ENCODE peak calls at places on chromosomes 5 and 9, in four cellular contexts. S, H, D and P are unnamed samples.

GRCh38 chr9:113578877-113579269 is 115.3 kb downstream of the RGS3 start:
- DNase-seq in S (no peak), H (peak), D (no peak), P (peak)

GRCh38 chr5:89374144-89374784 is 491.3 kb upstream of the MEF2C start:
- DNase-seq in S (no peak), H (no peak), D (no peak), P (no peak)

GRCh38 chr9:90027296-90027790 is 422.5 kb downstream of the GADD45G start:
- DNase-seq in S (no peak), H (no peak), D (no peak), P (no peak)

GRCh38 chr9:82105729-82106128 is 117.2 kb downstream of the SPATA31D1 start:
- DNase-seq in S (no peak), H (no peak), D (peak), P (no peak)

GRCh38 chr9:37486616-37487544 is 1.1 kb downstream of the POLR1E start:
- DNase-seq in S (no peak), H (no peak), D (no peak), P (no peak)

GRCh38 chr5:78420548-78420947 is 60.1 kb downstream of the SCAMP1 start:
- DNase-seq in S (no peak), H (no peak), D (no peak), P (no peak)

GRCh38 chr9:504921-505821 is 290.5 kb downstream of the DOCK8 start:
- DNase-seq in S (peak), H (no peak), D (peak), P (no peak)

GRCh38 chr9:26012797-26013594 is 334.8 kb upstream of the TUSC1 start:
- DNase-seq in S (no peak), H (no peak), D (no peak), P (no peak)

GRCh38 chr5:1543398-1544293 is 19.9 kb upstream of the LPCAT1 start:
- DNase-seq in S (no peak), H (no peak), D (peak), P (no peak)

GRCh38 chr5:115087951-115088350 is 81.8 kb downstream of the TRIM36 start:
- DNase-seq in S (no peak), H (no peak), D (no peak), P (no peak)

GRCh38 chr5:138465288-138466057 is at the start of gene EGR1:
- DNase-seq in S (peak), H (no peak), D (peak), P (peak)

GRCh38 chr5:15937708-15938107 is 241.9 kb downstream of the MARCHF11 start:
- DNase-seq in S (no peak), H (no peak), D (no peak), P (no peak)

GRCh38 chr5:141192110-141192725 is at the start of gene PCDHB10:
- DNase-seq in S (no peak), H (no peak), D (peak), P (no peak)

GRCh38 chr9:98484218-98484617 is 224.5 kb downstream of the GABBR2 start:
- DNase-seq in S (no peak), H (no peak), D (no peak), P (no peak)

GRCh38 chr5:128674837-128675446 is 136.9 kb upstream of the FBN2 start:
- DNase-seq in S (no peak), H (no peak), D (peak), P (no peak)

GRCh38 chr9:73137286-73137899 is 14.3 kb upstream of the ANXA1 start:
- DNase-seq in S (no peak), H (no peak), D (no peak), P (no peak)

GRCh38 chr5:52922384-52922783 is 66.8 kb upstream of the ITGA2 start:
- DNase-seq in S (no peak), H (peak), D (peak), P (no peak)

GRCh38 chr5:128927644-128928043 is 37.6 kb upstream of the SLC27A6 start:
- DNase-seq in S (no peak), H (no peak), D (no peak), P (no peak)

GRCh38 chr5:61327761-61328753 is 4.0 kb upstream of the ZSWIM6 start:
- DNase-seq in S (no peak), H (no peak), D (peak), P (no peak)

GRCh38 chr9:120405860-120406259 is 174.1 kb downstream of the CDK5RAP2 start:
- DNase-seq in S (no peak), H (no peak), D (no peak), P (no peak)

GRCh38 chr5:168047043-168047668 is 244.3 kb upstream of the WWC1 start:
- DNase-seq in S (no peak), H (peak), D (peak), P (no peak)

GRCh38 chr9:128231638-128232568 is 28.7 kb downstream of the DNM1 start:
- DNase-seq in S (no peak), H (no peak), D (no peak), P (no peak)

GRCh38 chr5:33284681-33285080 is 156.1 kb upstream of the TARS1 start:
- DNase-seq in S (no peak), H (no peak), D (no peak), P (no peak)

GRCh38 chr5:125659316-125660071 is 763.7 kb upstream of the GRAMD2B start:
- DNase-seq in S (no peak), H (no peak), D (no peak), P (no peak)

GRCh38 chr5:57394421-57395210 is 88.0 kb downstream of the ACTBL2 start:
- DNase-seq in S (no peak), H (no peak), D (no peak), P (no peak)

GRCh38 chr5:1137567-1138444 is 25.9 kb upstream of the SLC12A7 start:
- DNase-seq in S (no peak), H (no peak), D (no peak), P (no peak)

GRCh38 chr5:76952795-76953536 is at the start of gene CRHBP:
- DNase-seq in S (no peak), H (no peak), D (peak), P (no peak)

GRCh38 chr5:7420506-7421280 is 24.8 kb downstream of the ADCY2 start:
- DNase-seq in S (no peak), H (no peak), D (peak), P (no peak)

GRCh38 chr9:32487981-32488380 is 38.0 kb downstream of the RIGI start:
- DNase-seq in S (no peak), H (no peak), D (no peak), P (no peak)

GRCh38 chr9:28234899-28235277 is 661.6 kb upstream of the C9orf72 start:
- DNase-seq in S (no peak), H (peak), D (peak), P (no peak)

GRCh38 chr5:157870837-157871834 is 12.2 kb upstream of the CLINT1 start:
- DNase-seq in S (no peak), H (peak), D (no peak), P (no peak)
- TF ChIP-seq CTCF in S (no peak), H (peak), D (no peak), P (no peak)

DNA sequence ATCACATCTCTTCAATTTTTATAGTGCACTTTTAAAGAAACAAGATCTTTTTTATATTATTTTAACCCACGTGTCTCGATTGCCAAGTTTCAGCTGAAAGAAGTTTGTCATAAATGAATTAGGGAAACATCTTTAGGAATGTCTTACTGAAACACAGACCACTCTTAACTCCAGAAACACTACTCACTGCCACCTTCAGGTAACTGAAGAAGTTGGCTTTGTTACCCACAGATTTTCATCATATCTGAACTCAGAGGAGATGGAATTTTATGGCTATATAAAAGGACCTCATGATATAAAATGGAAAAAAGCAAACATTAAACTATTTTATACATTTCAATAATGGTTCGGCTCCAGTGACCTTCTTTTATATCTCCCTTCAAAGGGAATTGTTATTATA is 158.0 kb downstream of the SEMA5A start:
- DNase-seq in S (no peak), H (no peak), D (no peak), P (no peak)
- TF ChIP-seq CTCF in S (no peak), H (no peak), D (peak), P (no peak)

DNA sequence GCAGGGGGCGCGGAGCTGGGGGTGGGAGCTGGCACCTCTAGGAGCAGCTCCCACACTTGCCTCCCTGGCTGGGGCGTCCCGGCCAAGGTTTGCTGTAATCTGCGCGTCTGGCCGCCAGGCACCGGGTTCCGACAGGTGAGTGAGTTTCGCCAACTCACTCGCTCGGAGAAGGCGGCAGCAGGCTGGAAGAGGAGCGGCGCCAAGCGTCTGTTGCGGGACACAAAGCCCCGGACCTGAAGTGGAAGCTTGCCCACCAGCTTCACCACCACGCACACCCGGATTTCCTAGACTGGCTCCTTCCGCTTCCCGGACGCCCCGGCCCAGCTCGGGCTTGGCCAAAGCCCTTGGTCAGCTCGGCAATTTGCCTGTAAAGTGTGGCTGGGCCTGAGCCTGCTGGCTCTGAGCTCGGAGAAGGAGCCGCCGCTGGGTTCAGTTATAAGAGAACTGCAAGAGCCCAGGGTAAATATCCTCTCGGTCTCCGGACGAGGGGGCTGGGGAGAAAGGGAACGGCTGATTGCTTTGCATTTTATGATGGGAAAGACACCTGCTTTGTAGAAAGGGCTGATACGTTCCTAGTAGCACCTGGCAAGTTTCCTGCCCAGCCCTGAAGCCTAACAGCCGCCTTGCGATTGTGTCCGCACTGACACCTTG is 461 bp upstream of the GNA14 start:
- DNase-seq in S (peak), H (no peak), D (peak), P (no peak)
- TF ChIP-seq CTCF in S (no peak), H (no peak), D (peak), P (no peak)

GRCh38 chr5:55110156-55110680 is 7.8 kb downstream of the GZMA start:
- DNase-seq in S (no peak), H (no peak), D (no peak), P (no peak)

GRCh38 chr5:55104966-55105701 is 2.7 kb downstream of the GZMA start:
- DNase-seq in S (no peak), H (no peak), D (no peak), P (no peak)

GRCh38 chr5:55113327-55113726 is 10.9 kb downstream of the GZMA start:
- DNase-seq in S (no peak), H (no peak), D (no peak), P (no peak)

GRCh38 chr5:55104036-55104767 is 1.8 kb downstream of the GZMA start:
- DNase-seq in S (no peak), H (no peak), D (no peak), P (no peak)

DNA sequence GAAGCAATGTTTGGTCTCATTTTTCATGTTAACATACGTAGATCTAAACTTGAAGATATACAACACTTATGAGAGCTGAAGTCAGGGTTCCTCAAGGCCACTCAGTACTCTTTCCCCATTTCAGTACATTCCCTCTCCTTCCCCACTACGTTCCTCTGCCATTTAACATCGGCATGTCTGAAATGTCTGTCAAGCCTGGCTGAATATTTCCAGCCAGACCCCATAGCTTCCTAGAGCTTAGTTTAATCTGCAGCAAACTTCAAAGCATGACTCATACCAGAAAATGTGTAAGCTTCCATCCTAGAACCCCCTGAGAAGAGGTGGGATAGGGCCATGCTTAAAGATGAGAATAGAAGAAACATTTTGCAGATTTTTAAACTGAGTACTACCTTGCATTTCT is 6.2 kb downstream of the GZMA start:
- DNase-seq in S (no peak), H (no peak), D (no peak), P (no peak)
- TF ChIP-seq CTCF in S (no peak), H (no peak), D (no peak), P (no peak)

GRCh38 chr9:106284300-106284699 is 578.7 kb upstream of the ZNF462 start:
- DNase-seq in S (no peak), H (no peak), D (peak), P (no peak)

GRCh38 chr9:106288689-106289088 is 574.3 kb upstream of the ZNF462 start:
- DNase-seq in S (no peak), H (no peak), D (no peak), P (no peak)

GRCh38 chr9:106287108-106287631 is 575.8 kb upstream of the ZNF462 start:
- DNase-seq in S (peak), H (no peak), D (no peak), P (no peak)

DNA sequence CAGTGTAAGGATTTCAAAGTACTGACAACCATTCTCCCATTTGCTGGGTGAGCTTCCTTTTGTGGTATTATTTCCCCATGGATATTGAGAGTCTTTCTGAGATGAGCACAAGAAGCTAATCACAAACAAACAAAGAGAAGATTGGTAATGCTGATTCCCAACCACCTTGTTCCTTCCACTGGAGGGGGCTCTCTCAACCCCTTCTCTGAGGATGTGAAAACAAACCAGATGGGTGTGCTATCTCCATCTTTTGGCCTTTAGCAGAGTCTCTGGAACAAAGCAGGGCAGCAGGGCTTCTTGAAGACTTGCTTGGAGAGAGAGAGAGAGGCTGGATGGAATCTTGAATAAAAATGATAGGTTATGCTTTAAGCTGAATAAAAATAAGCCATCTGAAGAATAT is 576.7 kb upstream of the ZNF462 start:
- DNase-seq in S (no peak), H (no peak), D (peak), P (no peak)
- TF ChIP-seq CTCF in S (no peak), H (peak), D (peak), P (no peak)

GRCh38 chr9:135343136-135343535 is 136.4 kb upstream of the PPP1R26 start:
- DNase-seq in S (no peak), H (no peak), D (no peak), P (no peak)

GRCh38 chr9:135344915-135345500 is 134.6 kb upstream of the PPP1R26 start:
- DNase-seq in S (no peak), H (no peak), D (no peak), P (no peak)

GRCh38 chr9:135343733-135344522 is 135.7 kb upstream of the PPP1R26 start:
- DNase-seq in S (peak), H (no peak), D (peak), P (peak)

GRCh38 chr9:135345775-135346433 is 133.7 kb upstream of the PPP1R26 start:
- DNase-seq in S (no peak), H (no peak), D (no peak), P (no peak)

DNA sequence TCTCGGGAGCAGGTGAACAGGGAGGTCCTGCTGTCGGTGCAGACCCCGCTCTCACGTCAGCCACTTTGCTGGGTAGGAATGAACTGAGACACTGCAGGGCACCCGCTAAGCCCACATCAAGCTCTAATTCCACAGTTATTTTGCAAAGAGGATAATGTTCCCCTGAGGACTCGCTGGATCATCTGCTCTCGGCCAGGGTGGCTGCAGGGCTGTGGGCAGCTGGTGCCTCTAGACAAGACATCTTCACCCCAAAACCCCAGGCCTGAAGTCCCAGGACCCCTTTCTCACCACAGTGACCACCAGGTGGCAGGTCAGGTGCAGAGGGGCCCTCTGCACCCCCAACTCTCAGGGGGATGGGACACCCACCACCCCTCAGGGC is 135.1 kb upstream of the PPP1R26 start:
- DNase-seq in S (no peak), H (no peak), D (no peak), P (no peak)
- TF ChIP-seq CTCF in S (no peak), H (no peak), D (no peak), P (no peak)

DNA sequence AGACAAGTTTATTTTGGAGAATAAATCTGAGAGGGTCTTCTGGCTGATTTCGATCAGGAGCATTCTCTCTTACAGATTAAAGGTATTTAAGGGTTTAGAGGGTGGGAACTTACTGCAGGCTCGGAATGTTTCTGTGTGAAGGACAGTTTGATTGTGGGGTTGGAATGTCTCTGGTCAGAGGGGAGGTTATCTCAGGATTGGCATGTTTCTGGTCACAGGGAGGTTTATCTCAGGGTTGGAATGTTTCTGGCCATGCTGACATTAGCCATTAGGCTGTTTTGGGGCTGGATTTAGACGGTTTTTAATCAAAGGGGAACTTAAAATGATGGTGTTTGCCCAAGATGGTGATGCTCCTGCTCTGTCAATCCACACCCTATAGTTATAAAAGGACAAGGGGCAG is 95.2 kb downstream of the SLCO4C1 start:
- DNase-seq in S (no peak), H (no peak), D (no peak), P (no peak)
- TF ChIP-seq CTCF in S (no peak), H (no peak), D (no peak), P (no peak)